ENCODE peak calls at places on chromosomes 13 and 19, in seven cellular contexts. One of them, this sample, is unnamed.

GRCh38 chr19:1173160-1173844 is 766 bp downstream of the SBNO2 start:
- DNase-seq in Peyer's patch: no peak
- DNase-seq in transverse colon: no peak
- DNase-seq in cardiac fibroblast: no peak
- DNase-seq in upper lobe of right lung: peak
- DNase-seq in BJ: no peak
- DNase-seq in IMR-90: no peak
- DNase-seq in this sample: no peak

GRCh38 chr19:46296722-46297431 is at the start of gene HIF3A:
- DNase-seq in cardiac fibroblast: peak
- DNase-seq in upper lobe of right lung: peak
- DNase-seq in transverse colon: peak
- DNase-seq in IMR-90: no peak
- DNase-seq in BJ: no peak
- DNase-seq in Peyer's patch: peak
- DNase-seq in this sample: peak

GRCh38 chr19:45322744-45323281 is at the start of gene CKM:
- DNase-seq in BJ: no peak
- DNase-seq in transverse colon: no peak
- DNase-seq in IMR-90: no peak
- DNase-seq in upper lobe of right lung: no peak
- DNase-seq in Peyer's patch: no peak
- DNase-seq in cardiac fibroblast: no peak
- DNase-seq in this sample: no peak

GRCh38 chr13:48403151-48403631 is 9.7 kb downstream of the LPAR6 start:
- DNase-seq in IMR-90: peak
- DNase-seq in upper lobe of right lung: no peak
- DNase-seq in BJ: no peak
- DNase-seq in cardiac fibroblast: peak
- DNase-seq in transverse colon: no peak
- DNase-seq in Peyer's patch: no peak
- DNase-seq in this sample: no peak

GRCh38 chr19:35436477-35437141 is 11.4 kb upstream of the FFAR2 start:
- DNase-seq in cardiac fibroblast: peak
- DNase-seq in Peyer's patch: peak
- DNase-seq in BJ: no peak
- DNase-seq in IMR-90: no peak
- DNase-seq in transverse colon: peak
- DNase-seq in upper lobe of right lung: no peak
- DNase-seq in this sample: no peak

GRCh38 chr13:70568571-70568970 is 460.3 kb upstream of the KLHL1 start:
- DNase-seq in transverse colon: no peak
- DNase-seq in upper lobe of right lung: no peak
- DNase-seq in IMR-90: peak
- DNase-seq in Peyer's patch: no peak
- DNase-seq in BJ: peak
- DNase-seq in cardiac fibroblast: peak
- DNase-seq in this sample: no peak

GRCh38 chr13:110937511-110938303 is 22.8 kb upstream of the ANKRD10 start:
- DNase-seq in cardiac fibroblast: no peak
- DNase-seq in transverse colon: no peak
- DNase-seq in IMR-90: no peak
- DNase-seq in upper lobe of right lung: no peak
- DNase-seq in BJ: no peak
- DNase-seq in Peyer's patch: no peak
- DNase-seq in this sample: no peak

GRCh38 chr13:90272356-90272755 is 1075.1 kb upstream of the MIR17HG start:
- DNase-seq in BJ: no peak
- DNase-seq in IMR-90: no peak
- DNase-seq in cardiac fibroblast: peak
- DNase-seq in transverse colon: no peak
- DNase-seq in upper lobe of right lung: no peak
- DNase-seq in Peyer's patch: no peak
- DNase-seq in this sample: no peak

GRCh38 chr13:19863323-19864017 is at the start of gene ZMYM5:
- DNase-seq in upper lobe of right lung: peak
- DNase-seq in Peyer's patch: peak
- DNase-seq in IMR-90: peak
- DNase-seq in cardiac fibroblast: peak
- DNase-seq in BJ: peak
- DNase-seq in transverse colon: peak
- DNase-seq in this sample: peak

GRCh38 chr19:46639356-46640061 is 3.5 kb upstream of the GNG8 start:
- DNase-seq in transverse colon: peak
- DNase-seq in IMR-90: peak
- DNase-seq in upper lobe of right lung: peak
- DNase-seq in cardiac fibroblast: peak
- DNase-seq in Peyer's patch: no peak
- DNase-seq in BJ: peak
- DNase-seq in this sample: no peak

GRCh38 chr13:98272549-98272948 is 95.5 kb upstream of the RNF113B start:
- DNase-seq in BJ: no peak
- DNase-seq in IMR-90: no peak
- DNase-seq in cardiac fibroblast: no peak
- DNase-seq in upper lobe of right lung: no peak
- DNase-seq in Peyer's patch: no peak
- DNase-seq in transverse colon: no peak
- DNase-seq in this sample: no peak

GRCh38 chr13:73000027-73000674 is 58.7 kb upstream of the KLF5 start:
- DNase-seq in cardiac fibroblast: peak
- DNase-seq in IMR-90: peak
- DNase-seq in upper lobe of right lung: no peak
- DNase-seq in transverse colon: no peak
- DNase-seq in Peyer's patch: no peak
- DNase-seq in BJ: no peak
- DNase-seq in this sample: no peak

DNA sequence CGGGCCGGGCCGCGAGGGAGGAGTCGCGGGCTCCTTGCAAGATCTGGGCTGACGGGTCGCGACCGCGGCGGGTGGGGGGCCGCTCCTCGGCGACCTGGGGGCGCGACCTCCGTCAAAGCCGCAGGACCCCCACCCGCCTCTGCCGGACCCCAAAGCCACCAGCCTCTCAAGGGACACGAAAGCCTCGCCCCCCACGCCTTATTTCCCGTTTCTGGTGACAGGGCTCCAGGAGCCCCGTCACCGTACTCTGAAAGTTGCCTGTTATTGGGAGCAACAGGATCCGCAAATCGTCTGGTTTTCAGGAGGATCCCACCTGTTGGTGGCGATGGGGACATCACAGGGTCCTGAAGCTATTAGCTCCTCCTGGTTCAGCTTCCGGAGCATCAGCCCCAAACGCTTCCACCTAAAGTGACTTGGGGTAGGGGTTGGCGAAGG is 531 bp downstream of the MAU2 start:
- DNase-seq in cardiac fibroblast: no peak
- DNase-seq in BJ: no peak
- DNase-seq in upper lobe of right lung: no peak
- DNase-seq in Peyer's patch: no peak
- DNase-seq in IMR-90: no peak
- DNase-seq in transverse colon: peak
- DNase-seq in this sample: no peak
- TF ChIP-seq CTCF in cardiac fibroblast: no peak
- TF ChIP-seq CTCF in BJ: no peak
- TF ChIP-seq CTCF in upper lobe of right lung: no peak
- TF ChIP-seq CTCF in Peyer's patch: no peak
- TF ChIP-seq CTCF in IMR-90: no peak
- TF ChIP-seq CTCF in transverse colon: no peak
- TF ChIP-seq CTCF in this sample: no peak

GRCh38 chr13:79548886-79549285 is 67.9 kb downstream of the NDFIP2 start:
- DNase-seq in BJ: no peak
- DNase-seq in IMR-90: peak
- DNase-seq in cardiac fibroblast: peak
- DNase-seq in transverse colon: no peak
- DNase-seq in upper lobe of right lung: no peak
- DNase-seq in Peyer's patch: no peak
- DNase-seq in this sample: no peak
- TF ChIP-seq CTCF in BJ: peak
- TF ChIP-seq CTCF in IMR-90: peak
- TF ChIP-seq CTCF in cardiac fibroblast: peak
- TF ChIP-seq CTCF in transverse colon: no peak
- TF ChIP-seq CTCF in upper lobe of right lung: peak
- TF ChIP-seq CTCF in Peyer's patch: no peak
- TF ChIP-seq CTCF in this sample: peak

GRCh38 chr19:14061081-14061749 is 661 bp downstream of the PALM3 start:
- DNase-seq in transverse colon: no peak
- DNase-seq in BJ: no peak
- DNase-seq in cardiac fibroblast: peak
- DNase-seq in upper lobe of right lung: no peak
- DNase-seq in Peyer's patch: no peak
- DNase-seq in IMR-90: no peak
- DNase-seq in this sample: no peak

GRCh38 chr19:14063100-14063499 is 1.2 kb upstream of the PALM3 start:
- DNase-seq in BJ: no peak
- DNase-seq in IMR-90: no peak
- DNase-seq in cardiac fibroblast: no peak
- DNase-seq in upper lobe of right lung: no peak
- DNase-seq in transverse colon: no peak
- DNase-seq in Peyer's patch: no peak
- DNase-seq in this sample: no peak

GRCh38 chr19:14062558-14062855 is 631 bp upstream of the PALM3 start:
- DNase-seq in cardiac fibroblast: no peak
- DNase-seq in IMR-90: no peak
- DNase-seq in transverse colon: no peak
- DNase-seq in upper lobe of right lung: no peak
- DNase-seq in BJ: no peak
- DNase-seq in Peyer's patch: no peak
- DNase-seq in this sample: no peak

GRCh38 chr19:14059652-14060155 is 2.2 kb downstream of the PALM3 start:
- DNase-seq in upper lobe of right lung: no peak
- DNase-seq in transverse colon: no peak
- DNase-seq in BJ: no peak
- DNase-seq in IMR-90: no peak
- DNase-seq in cardiac fibroblast: no peak
- DNase-seq in Peyer's patch: no peak
- DNase-seq in this sample: no peak

GRCh38 chr19:14061751-14062557 is at the start of gene PALM3:
- DNase-seq in IMR-90: no peak
- DNase-seq in transverse colon: peak
- DNase-seq in upper lobe of right lung: peak
- DNase-seq in cardiac fibroblast: no peak
- DNase-seq in BJ: no peak
- DNase-seq in Peyer's patch: no peak
- DNase-seq in this sample: no peak
- TF ChIP-seq CTCF in IMR-90: no peak
- TF ChIP-seq CTCF in transverse colon: no peak
- TF ChIP-seq CTCF in upper lobe of right lung: no peak
- TF ChIP-seq CTCF in cardiac fibroblast: no peak
- TF ChIP-seq CTCF in BJ: no peak
- TF ChIP-seq CTCF in Peyer's patch: no peak
- TF ChIP-seq CTCF in this sample: no peak

DNA sequence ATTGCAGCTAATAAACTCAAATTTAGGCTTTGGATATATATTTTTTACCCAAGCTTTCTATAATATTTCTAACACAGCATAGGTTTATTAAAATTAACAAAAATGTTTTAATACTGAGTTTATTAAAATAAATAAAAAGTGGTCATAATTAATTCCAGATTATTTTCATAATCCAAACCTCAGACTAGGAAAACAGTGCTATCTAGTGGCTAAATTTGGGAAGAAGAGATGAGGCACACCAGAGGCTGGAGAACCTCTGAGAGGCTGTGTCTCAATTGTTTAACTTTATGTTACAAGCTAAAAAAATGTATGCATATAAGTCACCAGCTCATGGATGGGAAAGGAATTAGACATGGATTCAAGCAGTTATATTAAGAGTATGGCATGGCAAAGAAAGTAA is 392.5 kb downstream of the DIAPH3 start:
- DNase-seq in BJ: no peak
- DNase-seq in cardiac fibroblast: peak
- DNase-seq in transverse colon: no peak
- DNase-seq in IMR-90: peak
- DNase-seq in Peyer's patch: no peak
- DNase-seq in upper lobe of right lung: no peak
- DNase-seq in this sample: no peak
- TF ChIP-seq CTCF in BJ: peak
- TF ChIP-seq CTCF in cardiac fibroblast: peak
- TF ChIP-seq CTCF in transverse colon: peak
- TF ChIP-seq CTCF in IMR-90: peak
- TF ChIP-seq CTCF in Peyer's patch: peak
- TF ChIP-seq CTCF in upper lobe of right lung: peak
- TF ChIP-seq CTCF in this sample: peak

DNA sequence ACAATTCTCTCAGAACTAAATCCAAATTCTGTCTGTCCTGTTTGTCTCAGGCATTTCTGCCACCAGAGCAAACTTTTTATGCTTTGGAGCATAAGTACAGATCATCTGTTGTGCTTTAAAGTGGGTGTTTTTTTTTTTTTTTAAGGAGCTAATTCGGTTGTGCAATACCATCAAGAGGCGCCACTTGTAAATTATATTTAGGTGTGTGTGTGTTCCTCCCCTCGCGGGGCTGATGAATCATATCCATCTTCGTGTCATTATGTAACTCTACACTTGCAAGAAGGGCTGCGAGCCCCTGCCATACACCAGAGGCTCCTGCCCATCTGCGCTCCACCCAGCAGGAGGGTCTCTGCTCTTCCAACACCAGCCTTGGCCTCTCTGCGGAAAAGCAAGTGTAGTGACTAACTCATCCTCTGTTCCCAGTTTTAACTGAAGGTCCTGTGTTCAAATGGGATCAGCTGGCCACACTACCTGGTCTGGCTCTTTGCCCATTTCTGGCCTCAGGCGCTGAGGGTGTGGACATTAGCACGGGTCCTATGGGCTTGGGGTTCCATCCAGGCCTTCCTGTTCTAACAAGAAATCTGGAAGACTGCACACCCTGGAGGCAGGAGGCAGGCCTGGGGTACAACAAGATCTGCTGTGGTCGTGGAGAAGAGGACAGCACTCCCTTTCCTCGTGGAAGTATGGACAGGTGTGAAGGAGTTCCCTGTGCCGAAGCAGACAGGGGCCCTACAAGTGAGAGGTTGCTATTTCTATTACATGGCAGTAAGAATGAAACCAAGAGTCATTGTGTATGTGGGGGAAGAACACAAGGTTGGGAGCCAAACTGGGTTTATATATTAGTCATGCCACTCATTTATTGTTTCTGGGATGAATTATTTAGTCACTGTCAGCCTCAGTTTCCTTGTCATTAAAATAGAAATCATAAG is 96.1 kb upstream of the MBNL2 start:
- DNase-seq in IMR-90: peak
- DNase-seq in cardiac fibroblast: peak
- DNase-seq in Peyer's patch: no peak
- DNase-seq in upper lobe of right lung: no peak
- DNase-seq in transverse colon: no peak
- DNase-seq in BJ: no peak
- DNase-seq in this sample: no peak
- TF ChIP-seq CTCF in IMR-90: no peak
- TF ChIP-seq CTCF in cardiac fibroblast: no peak
- TF ChIP-seq CTCF in Peyer's patch: no peak
- TF ChIP-seq CTCF in upper lobe of right lung: no peak
- TF ChIP-seq CTCF in transverse colon: no peak
- TF ChIP-seq CTCF in BJ: peak
- TF ChIP-seq CTCF in this sample: no peak

GRCh38 chr19:2255112-2255845 is 938 bp downstream of the JSRP1 start:
- DNase-seq in IMR-90: no peak
- DNase-seq in BJ: no peak
- DNase-seq in upper lobe of right lung: no peak
- DNase-seq in cardiac fibroblast: no peak
- DNase-seq in Peyer's patch: no peak
- DNase-seq in transverse colon: no peak
- DNase-seq in this sample: no peak
- TF ChIP-seq CTCF in IMR-90: no peak
- TF ChIP-seq CTCF in BJ: no peak
- TF ChIP-seq CTCF in upper lobe of right lung: no peak
- TF ChIP-seq CTCF in cardiac fibroblast: no peak
- TF ChIP-seq CTCF in Peyer's patch: no peak
- TF ChIP-seq CTCF in transverse colon: no peak
- TF ChIP-seq CTCF in this sample: no peak

GRCh38 chr19:9953802-9954542 is 17.7 kb upstream of the OLFM2 start:
- DNase-seq in BJ: no peak
- DNase-seq in cardiac fibroblast: no peak
- DNase-seq in transverse colon: no peak
- DNase-seq in IMR-90: no peak
- DNase-seq in Peyer's patch: no peak
- DNase-seq in upper lobe of right lung: no peak
- DNase-seq in this sample: no peak
- TF ChIP-seq CTCF in BJ: no peak
- TF ChIP-seq CTCF in cardiac fibroblast: no peak
- TF ChIP-seq CTCF in transverse colon: no peak
- TF ChIP-seq CTCF in IMR-90: no peak
- TF ChIP-seq CTCF in Peyer's patch: no peak
- TF ChIP-seq CTCF in upper lobe of right lung: no peak
- TF ChIP-seq CTCF in this sample: no peak